ENCODE peak calls at places on chromosomes 4 and X, in nine cellular contexts. M, V, A, B, P, D, O, L and J are unnamed samples. For H3K4me1, the result is how much of the 10 kb centered on the place peaks cover.

GRCh38 chr4:71860643-71861042 is 76.8 kb upstream of the GC start:
- DNase-seq in M (no peak), V (peak), A (no peak), B (peak), P (no peak), D (no peak), O (no peak), L (no peak), J (peak)

GRCh38 chr4:139669859-139670258 is 4.2 kb downstream of the MGST2 start:
- DNase-seq in M (no peak), V (no peak), A (no peak), B (no peak), P (no peak), D (no peak), O (no peak), L (no peak), J (no peak)

GRCh38 chrX:101357166-101357795 is 8.7 kb upstream of the TIMM8A start:
- DNase-seq in M (peak), V (no peak), A (no peak), B (no peak), P (no peak), D (no peak), O (no peak), L (no peak), J (no peak)

GRCh38 chr4:151573945-151574344 is 165.0 kb downstream of the FHIP1A start:
- DNase-seq in M (no peak), V (no peak), A (peak), B (no peak), P (no peak), D (no peak), O (no peak), L (no peak), J (no peak)

GRCh38 chrX:39894626-39895025 is 203.1 kb downstream of the BCOR start:
- DNase-seq in M (peak), V (no peak), A (peak), B (no peak), P (no peak), D (peak), O (peak), L (no peak), J (no peak)

GRCh38 chr4:124711469-124712416 is 789 bp downstream of the ANKRD50 start:
- DNase-seq in M (peak), V (peak), A (peak), B (peak), P (peak), D (peak), O (peak), L (no peak), J (no peak)

GRCh38 chrX:22575161-22575845 is 302.6 kb downstream of the CBLL2 start:
- DNase-seq in M (no peak), V (no peak), A (no peak), B (no peak), P (no peak), D (no peak), O (no peak), L (no peak), J (no peak)

GRCh38 chr4:184538023-184538599 is 63.8 kb upstream of the IRF2 start:
- DNase-seq in M (peak), V (peak), A (peak), B (peak), P (peak), D (peak), O (peak), L (peak), J (no peak)

GRCh38 chr4:53436251-53436650 is 58.8 kb downstream of the FIP1L1 start:
- DNase-seq in M (no peak), V (no peak), A (no peak), B (no peak), P (no peak), D (no peak), O (no peak), L (no peak), J (no peak)

GRCh38 chr4:128770807-128771206 is 38.7 kb upstream of the JADE1 start:
- DNase-seq in M (no peak), V (no peak), A (no peak), B (no peak), P (no peak), D (no peak), O (no peak), L (no peak), J (no peak)

GRCh38 chr4:108144451-108144850 is 24.3 kb downstream of the LEF1 start:
- DNase-seq in M (no peak), V (no peak), A (no peak), B (no peak), P (no peak), D (no peak), O (no peak), L (no peak), J (no peak)

GRCh38 chrX:131068945-131069719 is 11.0 kb downstream of the ARHGAP36 start:
- DNase-seq in M (peak), V (peak), A (no peak), B (peak), P (no peak), D (no peak), O (no peak), L (no peak), J (peak)

GRCh38 chr4:113157086-113157857 is 107.8 kb downstream of the ANK2 start:
- DNase-seq in M (no peak), V (no peak), A (no peak), B (no peak), P (no peak), D (no peak), O (no peak), L (no peak), J (no peak)

GRCh38 chr4:8289956-8290700 is 20.6 kb downstream of the HTRA3 start:
- DNase-seq in M (no peak), V (no peak), A (no peak), B (no peak), P (no peak), D (no peak), O (no peak), L (peak), J (no peak)

GRCh38 chrX:54934058-54934457 is 13.4 kb downstream of the TRO start:
- DNase-seq in M (no peak), V (no peak), A (no peak), B (no peak), P (no peak), D (no peak), O (no peak), L (no peak), J (no peak)

GRCh38 chrX:43962636-43963035 is 10.6 kb downstream of the NDP start:
- DNase-seq in M (no peak), V (no peak), A (no peak), B (no peak), P (no peak), D (no peak), O (no peak), L (no peak), J (no peak)

GRCh38 chr4:149120331-149121014 is 678.3 kb upstream of the NR3C2 start:
- DNase-seq in M (no peak), V (no peak), A (no peak), B (no peak), P (no peak), D (no peak), O (no peak), L (no peak), J (no peak)

GRCh38 chrX:72026341-72027023 is 105.2 kb downstream of the RTL5 start:
- DNase-seq in M (no peak), V (no peak), A (no peak), B (no peak), P (no peak), D (no peak), O (peak), L (no peak), J (no peak)

GRCh38 chr4:10998826-10999225 is 314.3 kb upstream of the CLNK start:
- DNase-seq in M (no peak), V (no peak), A (no peak), B (no peak), P (no peak), D (no peak), O (no peak), L (no peak), J (no peak)

GRCh38 chr4:187236491-187236890 is 512.8 kb upstream of the FAT1 start:
- DNase-seq in M (no peak), V (no peak), A (no peak), B (no peak), P (no peak), D (no peak), O (no peak), L (no peak), J (no peak)

GRCh38 chr4:116531026-116531425 is 554.4 kb downstream of the TRAM1L1 start:
- DNase-seq in M (no peak), V (no peak), A (no peak), B (no peak), P (no peak), D (no peak), O (no peak), L (no peak), J (no peak)

GRCh38 chr4:165700855-165701254 is 172.2 kb upstream of the TLL1 start:
- DNase-seq in M (no peak), V (no peak), A (no peak), B (no peak), P (no peak), D (no peak), O (no peak), L (no peak), J (peak)

GRCh38 chr4:147732516-147733193 is 767 bp downstream of the ARHGAP10 start:
- DNase-seq in M (peak), V (peak), A (peak), B (peak), P (no peak), D (peak), O (peak), L (peak), J (no peak)

GRCh38 chr4:43875655-43876054 is 573.0 kb downstream of the KCTD8 start:
- DNase-seq in M (no peak), V (no peak), A (no peak), B (no peak), P (no peak), D (no peak), O (no peak), L (no peak), J (no peak)

GRCh38 chrX:915427-916234 is 285.0 kb downstream of the SHOX start:
- DNase-seq in M (no peak), V (no peak), A (no peak), B (no peak), P (no peak), D (no peak), O (peak), L (no peak), J (no peak)

GRCh38 chr4:7395635-7396034 is 39.1 kb downstream of the PSAPL1 start:
- DNase-seq in M (no peak), V (no peak), A (no peak), B (no peak), P (no peak), D (no peak), O (no peak), L (no peak), J (no peak)

GRCh38 chr4:99205104-99205979 is 13.7 kb downstream of the ADH6 start:
- DNase-seq in M (no peak), V (no peak), A (peak), B (peak), P (no peak), D (peak), O (no peak), L (no peak), J (no peak)

GRCh38 chr4:24973471-24974251 is 57.1 kb downstream of the LGI2 start:
- DNase-seq in M (no peak), V (no peak), A (peak), B (no peak), P (no peak), D (peak), O (peak), L (peak), J (no peak)

GRCh38 chr4:2811830-2812599 is 19.1 kb downstream of the SH3BP2 start:
- DNase-seq in M (no peak), V (no peak), A (peak), B (peak), P (peak), D (peak), O (peak), L (peak), J (no peak)

GRCh38 chr4:187602339-187603092 is 393.1 kb upstream of the ZFP42 start:
- DNase-seq in M (no peak), V (no peak), A (no peak), B (no peak), P (no peak), D (no peak), O (no peak), L (no peak), J (no peak)

GRCh38 chr4:185290656-185291055 is 81.3 kb downstream of the SNX25 start:
- DNase-seq in M (no peak), V (no peak), A (no peak), B (no peak), P (no peak), D (no peak), O (no peak), L (no peak), J (no peak)

GRCh38 chr4:142406917-142407501 is 439.1 kb downstream of the INPP4B start:
- DNase-seq in M (no peak), V (no peak), A (no peak), B (no peak), P (no peak), D (no peak), O (no peak), L (no peak), J (no peak)

GRCh38 chrX:136162827-136163427 is 15.6 kb downstream of the FHL1 start:
- DNase-seq in M (no peak), V (no peak), A (peak), B (peak), P (no peak), D (no peak), O (no peak), L (peak), J (no peak)

GRCh38 chrX:12956704-12957541 is 18.0 kb upstream of the TMSB4X start:
- DNase-seq in M (no peak), V (no peak), A (no peak), B (no peak), P (peak), D (no peak), O (no peak), L (no peak), J (no peak)

GRCh38 chr4:16225996-16226815 is at the start of gene TAPT1:
- DNase-seq in M (peak), V (peak), A (peak), B (peak), P (peak), D (peak), O (peak), L (peak), J (no peak)

GRCh38 chr4:150078996-150079581 is 844 bp downstream of the DCLK2 start:
- DNase-seq in M (peak), V (peak), A (peak), B (peak), P (no peak), D (peak), O (peak), L (peak), J (no peak)

GRCh38 chr4:158521490-158522111 is at the start of gene RXFP1:
- DNase-seq in M (no peak), V (no peak), A (no peak), B (no peak), P (no peak), D (no peak), O (no peak), L (no peak), J (no peak)

DNA sequence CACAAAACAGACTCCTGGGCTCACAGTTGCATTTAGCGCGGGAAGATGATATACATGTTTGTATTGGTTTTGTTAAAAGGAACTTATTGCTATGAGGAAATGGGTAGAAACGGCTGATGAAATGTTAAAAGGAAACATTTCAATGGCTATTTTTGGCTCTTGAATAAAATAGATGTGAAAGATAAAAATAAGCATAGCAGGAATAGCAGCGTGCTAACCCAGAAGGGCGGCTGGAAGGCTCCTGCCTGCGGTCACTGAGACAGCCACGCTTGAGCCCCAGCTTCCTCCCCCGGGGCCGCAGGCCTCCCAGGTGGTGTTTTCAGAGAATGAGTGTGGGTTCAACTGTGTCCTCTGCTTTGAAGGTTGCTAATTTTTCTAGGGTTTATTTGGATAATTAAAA is 35.0 kb upstream of the CLCN4 start:
- DNase-seq in M (no peak), V (no peak), A (peak), B (no peak), P (no peak), D (no peak), O (no peak), L (no peak), J (no peak)
- H3K4me1 ChIP-seq in M (under half), V (under half), A (under half), B (under half), P (under half), D (under half), O (under half), L (under half), J (under half)

GRCh38 chr4:6165766-6166165 is 34.6 kb downstream of the JAKMIP1 start:
- DNase-seq in M (no peak), V (no peak), A (no peak), B (no peak), P (no peak), D (no peak), O (no peak), L (no peak), J (no peak)
- H3K27ac ChIP-seq in M (no peak), V (no peak), A (no peak), B (no peak), P (no peak), D (no peak), O (no peak), L (no peak), J (no peak)

GRCh38 chrX:124354648-124355047 is 8.3 kb downstream of the SH2D1A start:
- DNase-seq in M (no peak), V (no peak), A (no peak), B (no peak), P (no peak), D (no peak), O (no peak), L (no peak), J (no peak)
- H3K4me1 ChIP-seq in M (under half), V (under half), A (under half), B (under half), P (under half), D (under half), O (under half), L (under half), J (under half)

GRCh38 chr4:152590179-152591031 is 54.5 kb upstream of the FBXW7 start:
- DNase-seq in M (no peak), V (no peak), A (no peak), B (no peak), P (no peak), D (no peak), O (no peak), L (no peak), J (no peak)

GRCh38 chr4:152587127-152587526 is 51.2 kb upstream of the FBXW7 start:
- DNase-seq in M (no peak), V (no peak), A (no peak), B (no peak), P (no peak), D (no peak), O (no peak), L (no peak), J (no peak)

GRCh38 chr4:152586668-152587067 is 50.8 kb upstream of the FBXW7 start:
- DNase-seq in M (no peak), V (no peak), A (no peak), B (no peak), P (no peak), D (no peak), O (no peak), L (no peak), J (no peak)

GRCh38 chr4:152591361-152591760 is 55.5 kb upstream of the FBXW7 start:
- DNase-seq in M (peak), V (peak), A (peak), B (peak), P (no peak), D (peak), O (peak), L (peak), J (no peak)

GRCh38 chr4:152588869-152589268 is 53.0 kb upstream of the FBXW7 start:
- DNase-seq in M (no peak), V (no peak), A (no peak), B (no peak), P (no peak), D (no peak), O (no peak), L (no peak), J (no peak)
- H3K27ac ChIP-seq in M (no peak), V (no peak), A (no peak), B (no peak), P (no peak), D (no peak), O (no peak), L (no peak), J (no peak)

DNA sequence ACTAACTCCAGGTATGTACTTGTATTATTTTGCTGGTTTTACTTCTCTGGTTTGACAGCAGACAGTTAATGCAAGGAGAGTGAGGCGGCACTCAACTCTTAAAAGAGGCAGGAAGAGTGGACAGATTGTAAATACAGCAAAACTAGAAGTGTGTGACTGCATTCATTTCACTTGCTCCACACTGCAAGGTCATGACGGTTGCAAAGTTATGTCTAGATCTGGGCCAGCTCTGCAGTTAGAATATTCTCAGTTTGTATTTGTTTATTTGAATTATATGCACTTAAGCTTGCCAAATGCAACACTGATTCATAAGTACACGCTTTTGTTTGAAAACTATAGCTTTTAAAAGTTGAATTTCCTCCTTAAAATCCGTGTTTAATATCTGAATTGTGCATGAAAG is 148.9 kb downstream of the STIM2 start:
- DNase-seq in M (no peak), V (no peak), A (no peak), B (peak), P (no peak), D (no peak), O (no peak), L (no peak), J (no peak)
- H3K4me1 ChIP-seq in M (under half), V (under half), A (under half), B (under half), P (under half), D (under half), O (under half), L (under half), J (under half)

GRCh38 chr4:188941524-188942109 is 802.4 kb downstream of the TRIML1 start:
- DNase-seq in M (no peak), V (no peak), A (no peak), B (no peak), P (no peak), D (no peak), O (no peak), L (no peak), J (no peak)
- H3K27ac ChIP-seq in M (no peak), V (no peak), A (no peak), B (no peak), P (no peak), D (no peak), O (no peak), L (no peak), J (no peak)

GRCh38 chrX:20263474-20263873 is 3.2 kb downstream of the RPS6KA3 start:
- DNase-seq in M (no peak), V (no peak), A (no peak), B (no peak), P (peak), D (no peak), O (no peak), L (no peak), J (no peak)
- H3K4me1 ChIP-seq in M (under half), V (under half), A (under half), B (under half), P (under half), D (under half), O (under half), L (under half), J (under half)